ENCODE peak calls at places on chromosomes 13 and 19, in ten cellular contexts. One of them, this sample, is unnamed.

GRCh38 chr19:10353793-10354391 is 14.5 kb upstream of the ICAM3 start:
- DNase-seq in stomach: no peak
- DNase-seq in CD4-positive, alpha-beta T cell: no peak
- DNase-seq in esophagus squamous epithelium: no peak
- DNase-seq in tibial nerve: peak; percentile 90
- DNase-seq in fibroblast of lung: peak; percentile 26
- DNase-seq in upper lobe of right lung: no peak
- DNase-seq in left ventricle myocardium inferior: peak; percentile 80
- DNase-seq in kidney epithelial cell: no peak
- DNase-seq in aorta: no peak
- DNase-seq in this sample: peak; percentile 49

GRCh38 chr19:44968670-44969069 is 13.5 kb downstream of the CLPTM1 start:
- DNase-seq in tibial nerve: no peak
- DNase-seq in esophagus squamous epithelium: no peak
- DNase-seq in left ventricle myocardium inferior: no peak
- DNase-seq in kidney epithelial cell: no peak
- DNase-seq in CD4-positive, alpha-beta T cell: no peak
- DNase-seq in fibroblast of lung: no peak
- DNase-seq in upper lobe of right lung: no peak
- DNase-seq in aorta: no peak
- DNase-seq in stomach: no peak
- DNase-seq in this sample: no peak

GRCh38 chr19:35170359-35171061 is 16.0 kb downstream of the FXYD5 start:
- DNase-seq in kidney epithelial cell: no peak
- DNase-seq in stomach: no peak
- DNase-seq in aorta: no peak
- DNase-seq in esophagus squamous epithelium: no peak
- DNase-seq in tibial nerve: peak; percentile 28
- DNase-seq in fibroblast of lung: no peak
- DNase-seq in CD4-positive, alpha-beta T cell: no peak
- DNase-seq in left ventricle myocardium inferior: no peak
- DNase-seq in upper lobe of right lung: peak; percentile 57
- DNase-seq in this sample: no peak

GRCh38 chr13:43546260-43546659 is 240.5 kb downstream of the ENOX1 start:
- DNase-seq in esophagus squamous epithelium: no peak
- DNase-seq in left ventricle myocardium inferior: peak; percentile 60
- DNase-seq in kidney epithelial cell: no peak
- DNase-seq in CD4-positive, alpha-beta T cell: no peak
- DNase-seq in upper lobe of right lung: no peak
- DNase-seq in fibroblast of lung: peak; percentile 38
- DNase-seq in tibial nerve: no peak
- DNase-seq in stomach: no peak
- DNase-seq in aorta: no peak
- DNase-seq in this sample: peak; percentile 35

GRCh38 chr13:96966415-96967102 is 27.7 kb downstream of the OXGR1 start:
- DNase-seq in aorta: no peak
- DNase-seq in stomach: no peak
- DNase-seq in upper lobe of right lung: no peak
- DNase-seq in esophagus squamous epithelium: no peak
- DNase-seq in fibroblast of lung: no peak
- DNase-seq in tibial nerve: no peak
- DNase-seq in CD4-positive, alpha-beta T cell: no peak
- DNase-seq in kidney epithelial cell: no peak
- DNase-seq in left ventricle myocardium inferior: no peak
- DNase-seq in this sample: no peak

GRCh38 chr13:30108913-30109237 is 198.5 kb downstream of the KATNAL1 start:
- DNase-seq in aorta: no peak
- DNase-seq in left ventricle myocardium inferior: no peak
- DNase-seq in esophagus squamous epithelium: no peak
- DNase-seq in tibial nerve: no peak
- DNase-seq in kidney epithelial cell: peak; percentile 31
- DNase-seq in CD4-positive, alpha-beta T cell: no peak
- DNase-seq in stomach: peak; percentile 92
- DNase-seq in fibroblast of lung: no peak
- DNase-seq in upper lobe of right lung: peak; percentile 89
- DNase-seq in this sample: no peak

GRCh38 chr13:51420681-51421476 is 32.0 kb downstream of the INTS6 start:
- DNase-seq in stomach: no peak
- DNase-seq in tibial nerve: no peak
- DNase-seq in esophagus squamous epithelium: no peak
- DNase-seq in left ventricle myocardium inferior: no peak
- DNase-seq in fibroblast of lung: no peak
- DNase-seq in upper lobe of right lung: no peak
- DNase-seq in CD4-positive, alpha-beta T cell: no peak
- DNase-seq in kidney epithelial cell: no peak
- DNase-seq in aorta: no peak
- DNase-seq in this sample: no peak

GRCh38 chr13:97262058-97262457 is 39.9 kb downstream of the MBNL2 start:
- DNase-seq in stomach: no peak
- DNase-seq in aorta: no peak
- DNase-seq in kidney epithelial cell: no peak
- DNase-seq in upper lobe of right lung: no peak
- DNase-seq in esophagus squamous epithelium: no peak
- DNase-seq in fibroblast of lung: no peak
- DNase-seq in left ventricle myocardium inferior: no peak
- DNase-seq in CD4-positive, alpha-beta T cell: no peak
- DNase-seq in tibial nerve: no peak
- DNase-seq in this sample: no peak

GRCh38 chr13:57612568-57612967 is 19.0 kb upstream of the PCDH17 start:
- DNase-seq in tibial nerve: no peak
- DNase-seq in esophagus squamous epithelium: no peak
- DNase-seq in kidney epithelial cell: no peak
- DNase-seq in CD4-positive, alpha-beta T cell: no peak
- DNase-seq in upper lobe of right lung: no peak
- DNase-seq in left ventricle myocardium inferior: no peak
- DNase-seq in stomach: no peak
- DNase-seq in aorta: no peak
- DNase-seq in fibroblast of lung: no peak
- DNase-seq in this sample: no peak

GRCh38 chr19:46716013-46716671 is 772 bp downstream of the PRKD2 start:
- DNase-seq in kidney epithelial cell: no peak
- DNase-seq in upper lobe of right lung: no peak
- DNase-seq in stomach: peak; percentile 39
- DNase-seq in CD4-positive, alpha-beta T cell: no peak
- DNase-seq in fibroblast of lung: no peak
- DNase-seq in aorta: peak; percentile 69
- DNase-seq in esophagus squamous epithelium: no peak
- DNase-seq in tibial nerve: no peak
- DNase-seq in left ventricle myocardium inferior: no peak
- DNase-seq in this sample: no peak

GRCh38 chr19:41999071-41999877 is 5.2 kb upstream of the ATP1A3 start:
- DNase-seq in CD4-positive, alpha-beta T cell: no peak
- DNase-seq in left ventricle myocardium inferior: no peak
- DNase-seq in aorta: no peak
- DNase-seq in stomach: no peak
- DNase-seq in kidney epithelial cell: no peak
- DNase-seq in fibroblast of lung: no peak
- DNase-seq in upper lobe of right lung: no peak
- DNase-seq in esophagus squamous epithelium: no peak
- DNase-seq in tibial nerve: no peak
- DNase-seq in this sample: no peak
- H3K27me3 ChIP-seq in CD4-positive, alpha-beta T cell: peaks cover 73% of the 10 kb centered on the region
- H3K27me3 ChIP-seq in left ventricle myocardium inferior: peaks cover 81% of the 10 kb centered on the region
- H3K27me3 ChIP-seq in aorta: peaks cover 3% of the 10 kb centered on the region
- H3K27me3 ChIP-seq in stomach: peaks cover 95% of the 10 kb centered on the region
- H3K27me3 ChIP-seq in kidney epithelial cell: peaks cover 66% of the 10 kb centered on the region
- H3K27me3 ChIP-seq in fibroblast of lung: peaks cover 32% of the 10 kb centered on the region
- H3K27me3 ChIP-seq in upper lobe of right lung: peaks cover 68% of the 10 kb centered on the region
- H3K27me3 ChIP-seq in esophagus squamous epithelium: peaks cover 14% of the 10 kb centered on the region
- H3K27me3 ChIP-seq in tibial nerve: peaks cover 76% of the 10 kb centered on the region
- H3K27me3 ChIP-seq in this sample: peaks cover 10% of the 10 kb centered on the region

GRCh38 chr19:2721570-2722540 is 683 bp upstream of the DIRAS1 start:
- DNase-seq in CD4-positive, alpha-beta T cell: no peak
- DNase-seq in aorta: no peak
- DNase-seq in upper lobe of right lung: no peak
- DNase-seq in fibroblast of lung: no peak
- DNase-seq in stomach: no peak
- DNase-seq in esophagus squamous epithelium: no peak
- DNase-seq in left ventricle myocardium inferior: no peak
- DNase-seq in tibial nerve: no peak
- DNase-seq in kidney epithelial cell: no peak
- DNase-seq in this sample: no peak

GRCh38 chr19:2723747-2724146 is 2.6 kb upstream of the DIRAS1 start:
- DNase-seq in tibial nerve: no peak
- DNase-seq in esophagus squamous epithelium: no peak
- DNase-seq in left ventricle myocardium inferior: no peak
- DNase-seq in upper lobe of right lung: no peak
- DNase-seq in kidney epithelial cell: no peak
- DNase-seq in stomach: no peak
- DNase-seq in aorta: no peak
- DNase-seq in CD4-positive, alpha-beta T cell: no peak
- DNase-seq in fibroblast of lung: no peak
- DNase-seq in this sample: no peak

GRCh38 chr19:2724148-2724557 is 3.0 kb upstream of the DIRAS1 start:
- DNase-seq in fibroblast of lung: no peak
- DNase-seq in kidney epithelial cell: no peak
- DNase-seq in CD4-positive, alpha-beta T cell: no peak
- DNase-seq in esophagus squamous epithelium: no peak
- DNase-seq in left ventricle myocardium inferior: no peak
- DNase-seq in stomach: no peak
- DNase-seq in tibial nerve: no peak
- DNase-seq in upper lobe of right lung: no peak
- DNase-seq in aorta: no peak
- DNase-seq in this sample: no peak

GRCh38 chr19:2723345-2723715 is 2.2 kb upstream of the DIRAS1 start:
- DNase-seq in esophagus squamous epithelium: no peak
- DNase-seq in upper lobe of right lung: no peak
- DNase-seq in fibroblast of lung: no peak
- DNase-seq in kidney epithelial cell: no peak
- DNase-seq in CD4-positive, alpha-beta T cell: no peak
- DNase-seq in left ventricle myocardium inferior: no peak
- DNase-seq in stomach: no peak
- DNase-seq in aorta: no peak
- DNase-seq in tibial nerve: no peak
- DNase-seq in this sample: no peak

DNA sequence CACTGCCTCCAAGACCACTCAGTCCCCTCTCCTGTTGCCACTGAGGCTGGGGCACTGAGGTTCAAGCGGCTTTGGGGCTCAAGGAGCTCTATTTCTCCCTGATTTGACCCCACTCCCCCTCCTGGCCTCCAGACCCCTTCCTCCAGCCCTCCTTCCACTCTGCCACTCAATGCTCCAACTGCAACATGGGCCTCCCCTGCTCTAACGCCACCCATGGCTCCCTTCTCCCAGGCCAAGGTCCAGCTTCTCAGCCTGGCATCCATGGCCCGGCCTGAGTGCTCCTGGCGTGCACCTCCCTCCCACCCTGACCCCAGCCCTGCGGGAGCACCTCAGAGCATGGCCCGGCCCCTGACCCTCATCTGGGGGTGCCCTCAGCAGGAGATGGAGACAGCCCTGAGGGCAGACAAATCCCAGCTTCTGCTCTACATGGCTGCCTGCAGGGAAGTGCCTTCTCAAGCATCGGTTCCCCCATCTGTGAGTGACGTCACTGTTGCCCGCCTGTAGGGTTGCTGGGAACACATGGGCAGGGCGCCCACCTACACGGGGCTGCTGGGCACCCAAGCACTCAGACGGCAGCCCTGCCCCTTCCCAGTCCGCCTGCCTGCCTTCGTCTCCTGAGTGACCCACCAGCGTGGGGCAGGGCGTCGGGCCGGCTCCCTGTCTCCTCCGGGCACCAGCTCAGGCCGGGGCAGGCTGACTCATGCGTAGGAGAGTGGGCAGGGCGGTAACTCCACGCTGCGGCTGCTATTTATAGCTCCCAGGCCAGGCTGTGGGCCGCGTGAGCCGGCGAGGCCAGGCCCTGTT is 1.6 kb upstream of the DIRAS1 start:
- DNase-seq in left ventricle myocardium inferior: peak; percentile 73
- DNase-seq in tibial nerve: peak; percentile 17
- DNase-seq in aorta: peak; percentile 90
- DNase-seq in fibroblast of lung: peak; percentile 67
- DNase-seq in upper lobe of right lung: peak; percentile 85
- DNase-seq in kidney epithelial cell: peak; percentile 45
- DNase-seq in stomach: peak; percentile 78
- DNase-seq in CD4-positive, alpha-beta T cell: no peak
- DNase-seq in esophagus squamous epithelium: no peak
- DNase-seq in this sample: peak; percentile 82
- H3K27me3 ChIP-seq in left ventricle myocardium inferior: peaks cover 94% of the 10 kb centered on the region
- H3K27me3 ChIP-seq in tibial nerve: peaks cover 73% of the 10 kb centered on the region
- H3K27me3 ChIP-seq in aorta: no peaks in the 10 kb centered on the region
- H3K27me3 ChIP-seq in fibroblast of lung: peaks cover 5% of the 10 kb centered on the region
- H3K27me3 ChIP-seq in upper lobe of right lung: peaks cover 51% of the 10 kb centered on the region
- H3K27me3 ChIP-seq in kidney epithelial cell: peaks cover 46% of the 10 kb centered on the region
- H3K27me3 ChIP-seq in stomach: peaks cover 84% of the 10 kb centered on the region
- H3K27me3 ChIP-seq in CD4-positive, alpha-beta T cell: peaks cover 46% of the 10 kb centered on the region
- H3K27me3 ChIP-seq in esophagus squamous epithelium: peaks cover 12% of the 10 kb centered on the region
- H3K27me3 ChIP-seq in this sample: peaks cover 8% of the 10 kb centered on the region

DNA sequence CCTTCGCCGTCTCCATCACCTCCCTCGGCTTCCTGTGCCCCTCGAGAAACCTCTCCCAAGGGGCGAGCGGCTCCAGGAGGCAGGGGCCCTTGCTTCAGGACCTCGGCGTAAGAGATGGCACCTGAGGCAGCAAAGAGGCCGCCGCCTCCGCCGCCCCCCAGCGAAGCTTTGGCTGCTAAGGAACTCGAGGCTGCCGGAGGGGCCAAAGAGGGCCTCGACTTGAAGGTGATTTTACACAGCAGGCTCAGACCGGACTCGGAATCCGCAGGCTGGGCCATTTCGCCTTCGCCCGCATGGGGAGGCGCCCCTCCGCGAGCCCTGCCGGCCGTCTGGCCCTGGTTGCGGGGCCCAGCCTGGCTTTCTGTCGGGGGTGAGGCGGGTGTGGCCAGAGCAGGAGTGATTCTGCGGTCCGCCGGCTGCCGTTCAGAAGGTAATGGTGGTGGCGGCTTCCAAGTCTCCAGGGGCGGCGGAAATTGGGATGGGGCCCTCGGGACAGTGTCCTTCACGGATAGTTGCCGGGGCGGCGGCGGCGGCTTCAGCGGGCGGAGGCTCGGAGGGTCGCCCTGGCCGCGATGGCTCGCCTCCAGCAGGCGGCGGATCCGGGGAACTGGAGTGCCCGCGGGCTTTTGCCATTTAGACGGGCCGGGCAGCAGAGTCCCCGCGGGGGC is 1.4 kb downstream of the GGN start:
- DNase-seq in fibroblast of lung: no peak
- DNase-seq in kidney epithelial cell: no peak
- DNase-seq in aorta: no peak
- DNase-seq in tibial nerve: no peak
- DNase-seq in left ventricle myocardium inferior: no peak
- DNase-seq in CD4-positive, alpha-beta T cell: no peak
- DNase-seq in esophagus squamous epithelium: no peak
- DNase-seq in upper lobe of right lung: no peak
- DNase-seq in stomach: no peak
- DNase-seq in this sample: no peak
- H3K27me3 ChIP-seq in fibroblast of lung: no peaks in the 10 kb centered on the region
- H3K27me3 ChIP-seq in kidney epithelial cell: peaks cover 8% of the 10 kb centered on the region
- H3K27me3 ChIP-seq in aorta: no peaks in the 10 kb centered on the region
- H3K27me3 ChIP-seq in tibial nerve: peaks cover 14% of the 10 kb centered on the region
- H3K27me3 ChIP-seq in left ventricle myocardium inferior: peaks cover 45% of the 10 kb centered on the region
- H3K27me3 ChIP-seq in CD4-positive, alpha-beta T cell: peaks cover 18% of the 10 kb centered on the region
- H3K27me3 ChIP-seq in esophagus squamous epithelium: no peaks in the 10 kb centered on the region
- H3K27me3 ChIP-seq in upper lobe of right lung: no peaks in the 10 kb centered on the region
- H3K27me3 ChIP-seq in stomach: peaks cover 87% of the 10 kb centered on the region
- H3K27me3 ChIP-seq in this sample: no peaks in the 10 kb centered on the region

GRCh38 chr13:107329991-107330390 is 762.1 kb upstream of the ARGLU1 start:
- DNase-seq in esophagus squamous epithelium: no peak
- DNase-seq in tibial nerve: no peak
- DNase-seq in kidney epithelial cell: no peak
- DNase-seq in aorta: no peak
- DNase-seq in left ventricle myocardium inferior: no peak
- DNase-seq in stomach: no peak
- DNase-seq in upper lobe of right lung: no peak
- DNase-seq in CD4-positive, alpha-beta T cell: no peak
- DNase-seq in fibroblast of lung: no peak
- DNase-seq in this sample: no peak

GRCh38 chr13:107331359-107331758 is 763.4 kb upstream of the ARGLU1 start:
- DNase-seq in esophagus squamous epithelium: no peak
- DNase-seq in kidney epithelial cell: no peak
- DNase-seq in left ventricle myocardium inferior: no peak
- DNase-seq in stomach: no peak
- DNase-seq in CD4-positive, alpha-beta T cell: no peak
- DNase-seq in tibial nerve: no peak
- DNase-seq in upper lobe of right lung: no peak
- DNase-seq in aorta: no peak
- DNase-seq in fibroblast of lung: no peak
- DNase-seq in this sample: no peak
- H3K27me3 ChIP-seq in esophagus squamous epithelium: no peaks in the 10 kb centered on the region
- H3K27me3 ChIP-seq in kidney epithelial cell: no peaks in the 10 kb centered on the region
- H3K27me3 ChIP-seq in left ventricle myocardium inferior: no peaks in the 10 kb centered on the region
- H3K27me3 ChIP-seq in stomach: no peaks in the 10 kb centered on the region
- H3K27me3 ChIP-seq in CD4-positive, alpha-beta T cell: no peaks in the 10 kb centered on the region
- H3K27me3 ChIP-seq in tibial nerve: no peaks in the 10 kb centered on the region
- H3K27me3 ChIP-seq in upper lobe of right lung: no peaks in the 10 kb centered on the region
- H3K27me3 ChIP-seq in aorta: no peaks in the 10 kb centered on the region
- H3K27me3 ChIP-seq in fibroblast of lung: no peaks in the 10 kb centered on the region
- H3K27me3 ChIP-seq in this sample: no peaks in the 10 kb centered on the region